ENCODE peak calls at places on chromosomes 2 and 18, in ten cellular contexts. Q is HCT116, U is endothelial cell of umbilical vein, P is prostate gland, L is GM12891, A is HepG2, H is suprapubic skin, B is stomach, S is upper lobe of left lung, Z is breast epithelium. F is an unnamed sample.

GRCh38 chr2:207330912-207331311 is 165.2 kb upstream of the KLF7 start:
- DNase-seq in L (no peak), U (peak; percentile 93), B (peak; percentile 31), S (peak; percentile 79), A (no peak), Q (peak; percentile 94), Z (no peak), H (no peak), P (no peak), F (no peak)

GRCh38 chr2:227079726-227080125 is 84.3 kb downstream of the COL4A4 start:
- DNase-seq in S (no peak), L (no peak), U (no peak), Z (no peak), Q (no peak), P (no peak), A (no peak), B (no peak), H (no peak), F (no peak)

GRCh38 chr2:156017486-156017885 is 315.0 kb downstream of the NR4A2 start:
- DNase-seq in Q (no peak), S (no peak), A (no peak), P (no peak), Z (no peak), H (no peak), L (no peak), U (no peak), B (no peak), F (no peak)

GRCh38 chr2:212926948-212927347 is 224.5 kb downstream of the IKZF2 start:
- DNase-seq in H (no peak), B (no peak), S (peak; percentile 23), A (no peak), Z (no peak), U (no peak), P (no peak), Q (no peak), L (no peak), F (no peak)

GRCh38 chr2:45315881-45316280 is 295.2 kb downstream of the SRBD1 start:
- DNase-seq in Z (no peak), P (no peak), U (peak; percentile 48), H (no peak), L (no peak), B (no peak), Q (no peak), S (no peak), A (no peak), F (no peak)

GRCh38 chr2:108630567-108631405 is 88.5 kb upstream of the RANBP2 start:
- DNase-seq in P (no peak), A (no peak), L (no peak), B (no peak), S (no peak), H (no peak), U (no peak), Q (no peak), Z (no peak), F (no peak)

GRCh38 chr2:160731415-160731814 is 237.8 kb upstream of the RBMS1 start:
- DNase-seq in A (no peak), Q (no peak), U (no peak), L (no peak), P (no peak), Z (no peak), H (no peak), B (no peak), S (no peak), F (no peak)

GRCh38 chr2:158586491-158586890 is 129.7 kb downstream of the PKP4 start:
- DNase-seq in S (no peak), H (no peak), A (peak; percentile 79), Q (no peak), L (no peak), Z (no peak), B (no peak), P (no peak), U (no peak), F (no peak)

GRCh38 chr2:197113221-197113831 is 186.8 kb upstream of the PGAP1 start:
- DNase-seq in H (no peak), L (peak; percentile 14), U (peak; percentile 65), P (no peak), A (peak; percentile 12), B (no peak), S (no peak), Z (no peak), Q (peak; percentile 18), F (no peak)

GRCh38 chr2:65790676-65790935 is 358.2 kb upstream of the SPRED2 start:
- DNase-seq in L (no peak), H (no peak), Q (no peak), P (no peak), S (no peak), A (no peak), B (no peak), Z (no peak), U (no peak), F (no peak)

GRCh38 chr2:52510432-52510831 is 1257.2 kb upstream of the CHAC2 start:
- DNase-seq in B (no peak), L (no peak), U (no peak), Z (no peak), H (no peak), A (no peak), P (no peak), Q (no peak), S (no peak), F (no peak)

GRCh38 chr2:185633621-185634020 is 105.0 kb upstream of the FSIP2 start:
- DNase-seq in Q (no peak), U (no peak), S (no peak), H (no peak), P (no peak), B (no peak), A (no peak), L (no peak), Z (no peak), F (no peak)

GRCh38 chr2:201860541-201861154 is 54.3 kb downstream of the CDK15 start:
- DNase-seq in Z (no peak), U (peak; percentile 81), L (peak; percentile 42), B (peak; percentile 40), H (no peak), S (peak; percentile 28), P (peak; percentile 59), Q (peak; percentile 56), A (peak; percentile 69), F (no peak)

GRCh38 chr2:233764761-233765160 is 4.7 kb downstream of the UGT1A1 start:
- DNase-seq in A (no peak), H (no peak), B (no peak), P (no peak), Z (no peak), Q (no peak), S (no peak), U (no peak), L (no peak), F (no peak)

GRCh38 chr2:158255257-158255656 is 153.6 kb downstream of the UPP2 start:
- DNase-seq in Z (no peak), U (no peak), Q (no peak), H (no peak), A (no peak), L (no peak), P (no peak), S (no peak), B (no peak), F (no peak)

GRCh38 chr18:36274296-36274695 is 23.2 kb upstream of the FHOD3 start:
- DNase-seq in B (no peak), A (no peak), Z (no peak), U (no peak), H (no peak), L (no peak), S (no peak), Q (no peak), P (no peak), F (no peak)

GRCh38 chr2:13005761-13006336 is 289.1 kb downstream of the TRIB2 start:
- DNase-seq in A (no peak), U (peak; percentile 63), Z (no peak), Q (no peak), H (no peak), L (no peak), S (no peak), P (no peak), B (no peak), F (no peak)

GRCh38 chr2:135667045-135667444 is 74.6 kb upstream of the UBXN4 start:
- DNase-seq in Q (no peak), P (no peak), U (peak; percentile 49), S (no peak), B (no peak), Z (no peak), H (no peak), A (no peak), L (no peak), F (no peak)

GRCh38 chr2:73895473-73895872 is 2.7 kb downstream of the ACTG2 start:
- DNase-seq in Z (no peak), U (no peak), A (no peak), L (no peak), P (no peak), S (no peak), B (no peak), Q (no peak), H (no peak), F (no peak)

GRCh38 chr2:120909102-120909501 is 173.4 kb downstream of the GLI2 start:
- DNase-seq in B (no peak), H (no peak), Z (no peak), Q (no peak), A (no peak), S (no peak), U (no peak), L (no peak), P (no peak), F (no peak)

GRCh38 chr2:126722081-126722480 is 66.1 kb downstream of the GYPC start:
- DNase-seq in Q (no peak), A (no peak), L (no peak), P (no peak), U (no peak), Z (no peak), S (no peak), B (no peak), H (peak; percentile 37), F (no peak)

GRCh38 chr2:11133238-11133935 is 21.9 kb upstream of the SLC66A3 start:
- DNase-seq in P (no peak), A (no peak), L (no peak), Z (no peak), H (no peak), B (no peak), Q (no peak), U (no peak), S (no peak), F (peak; percentile 86)
- TF ChIP-seq POLR2A in P (no peak), A (no peak), L (no peak), Z (no peak), H (no peak), B (no peak), Q (no peak), U (no peak), S (no peak), F (no peak)

GRCh38 chr2:38744399-38744780 is 6.8 kb downstream of the SRSF7 start:
- DNase-seq in S (no peak), L (no peak), Q (no peak), H (no peak), A (no peak), P (no peak), B (no peak), U (no peak), Z (no peak), F (no peak)
- TF ChIP-seq POLR2AphosphoS5 in S (no peak), L (peak; percentile 58), Q (no peak), H (no peak), A (peak; percentile 22), P (no peak), B (no peak), U (no peak), Z (no peak), F (no peak)

GRCh38 chr2:104413890-104414289 is 440.0 kb upstream of the POU3F3 start:
- DNase-seq in Z (no peak), P (no peak), H (no peak), S (no peak), B (no peak), L (no peak), Q (no peak), A (peak; percentile 8), U (no peak), F (no peak)
- TF ChIP-seq POLR2A in Z (no peak), P (no peak), H (no peak), S (no peak), B (no peak), L (no peak), Q (no peak), A (no peak), U (no peak), F (no peak)

GRCh38 chr2:168685619-168686453 is 116.6 kb upstream of the NOSTRIN start:
- DNase-seq in B (no peak), H (no peak), U (peak; percentile 81), A (no peak), Q (no peak), Z (no peak), P (no peak), S (peak; percentile 45), L (no peak), F (no peak)
- TF ChIP-seq POLR2AphosphoS5 in B (no peak), H (no peak), U (no peak), A (no peak), Q (no peak), Z (no peak), P (no peak), S (no peak), L (no peak), F (no peak)

F was measured in spleen.